ENCODE peak calls at places on chromosome 16, in seven cellular contexts. U is CD4-positive, CD25-positive, alpha-beta regulatory T cell; L is RWPE1; B is CD8-positive, alpha-beta memory T cell; S is substantia nigra; F is lung; H is PC-3. C is an unnamed sample.

GRCh38 chr16:77564791-77565390 is 130.1 kb upstream of the ADAMTS18 start:
- DNase-seq in U (no peak), L (no peak), B (no peak), S (no peak), F (no peak), H (no peak), C (no peak)

GRCh38 chr16:85451646-85452363 is 161.3 kb upstream of the GSE1 start:
- DNase-seq in U (no peak), L (no peak), B (no peak), S (no peak), F (no peak), H (no peak), C (no peak)

GRCh38 chr16:64250866-64251265 is 871.0 kb downstream of the CDH11 start:
- DNase-seq in U (no peak), L (no peak), B (no peak), S (no peak), F (no peak), H (no peak), C (no peak)

GRCh38 chr16:21084631-21085235 is 65.9 kb downstream of the DNAH3 start:
- DNase-seq in U (no peak), L (no peak), B (no peak), S (no peak), F (no peak), H (no peak), C (peak; percentile 40)

GRCh38 chr16:68902376-68903345 is 59.3 kb downstream of the TANGO6 start:
- DNase-seq in U (peak; percentile 45), L (peak; percentile 53), B (no peak), S (no peak), F (peak; percentile 51), H (peak; percentile 80), C (no peak)

GRCh38 chr16:85027968-85028637 is 508 bp downstream of the KIAA0513 start:
- DNase-seq in U (peak; percentile 16), L (no peak), B (peak; percentile 52), S (no peak), F (no peak), H (no peak), C (no peak)

GRCh38 chr16:80233097-80233835 is 307.5 kb upstream of the DYNLRB2 start:
- DNase-seq in U (no peak), L (no peak), B (no peak), S (no peak), F (no peak), H (no peak), C (no peak)

GRCh38 chr16:57093845-57094564 is 1.6 kb downstream of the CPNE2 start:
- DNase-seq in U (no peak), L (no peak), B (no peak), S (no peak), F (no peak), H (peak; percentile 12), C (no peak)

GRCh38 chr16:85083051-85083639 is 29.1 kb downstream of the CIBAR2 start:
- DNase-seq in U (no peak), L (no peak), B (no peak), S (no peak), F (no peak), H (no peak), C (no peak)

GRCh38 chr16:6446370-6446769 is 886.3 kb upstream of the RBFOX1 start:
- DNase-seq in U (no peak), L (no peak), B (no peak), S (no peak), F (no peak), H (no peak), C (no peak)

GRCh38 chr16:86797700-86798099 is 219.4 kb downstream of the FOXL1 start:
- DNase-seq in U (no peak), L (no peak), B (no peak), S (no peak), F (no peak), H (no peak), C (no peak)

GRCh38 chr16:58269526-58269925 is 25.3 kb downstream of the PRSS54 start:
- DNase-seq in U (no peak), L (no peak), B (no peak), S (no peak), F (no peak), H (no peak), C (no peak)

GRCh38 chr16:70737377-70738082 is 51.7 kb upstream of the MTSS2 start:
- DNase-seq in U (peak; percentile 94), L (no peak), B (peak; percentile 87), S (no peak), F (peak; percentile 52), H (no peak), C (no peak)

GRCh38 chr16:29712770-29713169 is 33.0 kb downstream of the C16orf54 start:
- DNase-seq in U (no peak), L (no peak), B (no peak), S (no peak), F (no peak), H (no peak), C (no peak)

GRCh38 chr16:58492735-58493134 is 7.2 kb upstream of the NDRG4 start:
- DNase-seq in U (no peak), L (no peak), B (no peak), S (no peak), F (no peak), H (no peak), C (no peak)

GRCh38 chr16:15031596-15031995 is 24.3 kb downstream of the NTAN1 start:
- DNase-seq in U (no peak), L (no peak), B (no peak), S (no peak), F (no peak), H (no peak), C (no peak)
- H3K27ac ChIP-seq in U (no peak overlapping the region), L (no peak overlapping the region), B (no peak overlapping the region), S (no peak overlapping the region), F (no peak overlapping the region), H (no peak overlapping the region), C (no peak overlapping the region)

GRCh38 chr16:81688182-81688581 is 90.9 kb upstream of the PLCG2 start:
- DNase-seq in U (peak; percentile 41), L (no peak), B (no peak), S (no peak), F (no peak), H (peak; percentile 31), C (no peak)
- H3K27ac ChIP-seq in U (no peak overlapping the region), L (no peak overlapping the region), B (no peak overlapping the region), S (no peak overlapping the region), F (peak overlapping the region; percentile 55), H (no peak overlapping the region), C (no peak overlapping the region)

DNA sequence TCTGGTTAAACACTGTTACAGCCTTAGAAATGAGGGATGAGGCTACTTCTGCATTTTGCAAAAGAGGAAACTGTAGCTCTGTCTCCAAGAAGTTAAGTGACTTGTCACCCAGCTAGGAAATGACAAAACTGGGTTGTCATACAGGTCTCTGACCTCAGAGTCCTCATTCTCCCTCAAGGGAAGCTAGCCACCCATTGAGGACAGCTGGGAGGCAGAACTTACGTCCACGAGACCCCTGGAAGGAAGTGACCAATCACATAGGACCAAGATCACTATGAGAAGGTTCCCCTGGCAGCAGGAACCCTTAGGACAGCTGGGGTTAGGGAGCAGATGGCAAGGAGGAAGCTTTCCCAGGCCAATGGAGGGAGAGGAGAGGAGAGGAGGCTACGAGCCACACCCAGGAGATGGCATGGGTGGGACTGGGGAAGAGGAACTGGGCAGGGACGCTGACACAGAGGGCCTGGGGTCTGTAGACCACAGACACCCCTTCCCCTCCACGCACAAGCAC is 11.2 kb downstream of the METTL22 start:
- DNase-seq in U (no peak), L (no peak), B (no peak), S (no peak), F (peak; percentile 38), H (no peak), C (no peak)
- H3K27ac ChIP-seq in U (no peak overlapping the region), L (no peak overlapping the region), B (no peak overlapping the region), S (peak overlapping the region; percentile 52), F (peak overlapping the region; percentile 56), H (no peak overlapping the region), C (peak overlapping the region; percentile 12)

GRCh38 chr16:72061564-72061963 is 1.5 kb upstream of the HPR start:
- DNase-seq in U (no peak), L (no peak), B (no peak), S (no peak), F (no peak), H (no peak), C (no peak)
- H3K27ac ChIP-seq in U (no peak overlapping the region), L (no peak overlapping the region), B (no peak overlapping the region), S (no peak overlapping the region), F (no peak overlapping the region), H (no peak overlapping the region), C (no peak overlapping the region)

GRCh38 chr16:3788711-3789374 is 71.5 kb upstream of the TRAP1 start:
- DNase-seq in U (no peak), L (no peak), B (no peak), S (no peak), F (no peak), H (no peak), C (no peak)
- H3K27ac ChIP-seq in U (no peak overlapping the region), L (no peak overlapping the region), B (no peak overlapping the region), S (no peak overlapping the region), F (no peak overlapping the region), H (no peak overlapping the region), C (no peak overlapping the region)

GRCh38 chr16:53059672-53060071 is 4.9 kb downstream of the CHD9 start:
- DNase-seq in U (no peak), L (no peak), B (no peak), S (no peak), F (no peak), H (no peak), C (no peak)
- H3K27ac ChIP-seq in U (no peak overlapping the region), L (no peak overlapping the region), B (no peak overlapping the region), S (no peak overlapping the region), F (no peak overlapping the region), H (no peak overlapping the region), C (no peak overlapping the region)